ENCODE peak calls at places on chromosomes 3 and 15, in eight cellular contexts. One of them, this sample, is unnamed. For H3K4me1, the result is how much of the 10 kb centered on the place peaks cover.

GRCh38 chr3:111956995-111957736 is 21.7 kb upstream of the ABHD10 start:
- DNase-seq in mucosa of descending colon: no peak
- DNase-seq in A549: no peak
- DNase-seq in neural progenitor cell: peak
- DNase-seq in effector memory CD4-positive, alpha-beta T cell: no peak
- DNase-seq in uterus: no peak
- DNase-seq in heart left ventricle: no peak
- DNase-seq in ovary: no peak
- DNase-seq in this sample: no peak

GRCh38 chr3:7977245-7978103 is 524.1 kb upstream of the LMCD1 start:
- DNase-seq in mucosa of descending colon: no peak
- DNase-seq in heart left ventricle: no peak
- DNase-seq in uterus: no peak
- DNase-seq in ovary: no peak
- DNase-seq in A549: peak
- DNase-seq in effector memory CD4-positive, alpha-beta T cell: no peak
- DNase-seq in neural progenitor cell: no peak
- DNase-seq in this sample: no peak

GRCh38 chr15:101579766-101580165 is 72.4 kb downstream of the TM2D3 start:
- DNase-seq in neural progenitor cell: no peak
- DNase-seq in ovary: no peak
- DNase-seq in uterus: no peak
- DNase-seq in mucosa of descending colon: no peak
- DNase-seq in effector memory CD4-positive, alpha-beta T cell: no peak
- DNase-seq in heart left ventricle: no peak
- DNase-seq in A549: peak
- DNase-seq in this sample: no peak

GRCh38 chr3:37739579-37740290 is 121.9 kb upstream of the CTDSPL start:
- DNase-seq in uterus: no peak
- DNase-seq in A549: no peak
- DNase-seq in heart left ventricle: no peak
- DNase-seq in neural progenitor cell: no peak
- DNase-seq in ovary: no peak
- DNase-seq in mucosa of descending colon: no peak
- DNase-seq in effector memory CD4-positive, alpha-beta T cell: no peak
- DNase-seq in this sample: no peak

GRCh38 chr15:77311618-77312398 is 108.1 kb downstream of the PEAK1 start:
- DNase-seq in effector memory CD4-positive, alpha-beta T cell: no peak
- DNase-seq in ovary: no peak
- DNase-seq in mucosa of descending colon: no peak
- DNase-seq in heart left ventricle: no peak
- DNase-seq in uterus: no peak
- DNase-seq in neural progenitor cell: no peak
- DNase-seq in A549: no peak
- DNase-seq in this sample: no peak

GRCh38 chr3:179473565-179473964 is 22.3 kb upstream of the GNB4 start:
- DNase-seq in heart left ventricle: no peak
- DNase-seq in uterus: no peak
- DNase-seq in effector memory CD4-positive, alpha-beta T cell: no peak
- DNase-seq in neural progenitor cell: no peak
- DNase-seq in mucosa of descending colon: no peak
- DNase-seq in ovary: no peak
- DNase-seq in A549: no peak
- DNase-seq in this sample: no peak

GRCh38 chr3:34229871-34230270 is 431.4 kb downstream of the PDCD6IP start:
- DNase-seq in A549: no peak
- DNase-seq in heart left ventricle: no peak
- DNase-seq in mucosa of descending colon: peak
- DNase-seq in neural progenitor cell: no peak
- DNase-seq in effector memory CD4-positive, alpha-beta T cell: no peak
- DNase-seq in ovary: no peak
- DNase-seq in uterus: no peak
- DNase-seq in this sample: no peak

GRCh38 chr3:125115640-125116039 is 59.8 kb upstream of the HEG1 start:
- DNase-seq in ovary: peak
- DNase-seq in mucosa of descending colon: no peak
- DNase-seq in uterus: no peak
- DNase-seq in heart left ventricle: no peak
- DNase-seq in A549: no peak
- DNase-seq in neural progenitor cell: peak
- DNase-seq in effector memory CD4-positive, alpha-beta T cell: no peak
- DNase-seq in this sample: no peak

GRCh38 chr3:127406309-127407025 is 118.6 kb upstream of the PRR20G start:
- DNase-seq in heart left ventricle: peak
- DNase-seq in ovary: peak
- DNase-seq in uterus: no peak
- DNase-seq in A549: peak
- DNase-seq in effector memory CD4-positive, alpha-beta T cell: no peak
- DNase-seq in neural progenitor cell: no peak
- DNase-seq in mucosa of descending colon: no peak
- DNase-seq in this sample: peak

GRCh38 chr15:95591270-95591669 is 739.2 kb upstream of the NR2F2 start:
- DNase-seq in effector memory CD4-positive, alpha-beta T cell: no peak
- DNase-seq in ovary: no peak
- DNase-seq in neural progenitor cell: no peak
- DNase-seq in mucosa of descending colon: no peak
- DNase-seq in uterus: no peak
- DNase-seq in A549: no peak
- DNase-seq in heart left ventricle: no peak
- DNase-seq in this sample: no peak

GRCh38 chr3:79817224-79817623 is 49.4 kb upstream of the ROBO1 start:
- DNase-seq in effector memory CD4-positive, alpha-beta T cell: no peak
- DNase-seq in ovary: no peak
- DNase-seq in mucosa of descending colon: no peak
- DNase-seq in neural progenitor cell: no peak
- DNase-seq in uterus: no peak
- DNase-seq in A549: no peak
- DNase-seq in heart left ventricle: no peak
- DNase-seq in this sample: no peak

GRCh38 chr15:60840306-60840702 is 361.4 kb upstream of the ICE2 start:
- DNase-seq in uterus: no peak
- DNase-seq in ovary: no peak
- DNase-seq in neural progenitor cell: no peak
- DNase-seq in effector memory CD4-positive, alpha-beta T cell: peak
- DNase-seq in mucosa of descending colon: no peak
- DNase-seq in heart left ventricle: no peak
- DNase-seq in A549: no peak
- DNase-seq in this sample: no peak

GRCh38 chr3:15053541-15053940 is 11.6 kb downstream of the MRPS25 start:
- DNase-seq in A549: no peak
- DNase-seq in ovary: no peak
- DNase-seq in neural progenitor cell: no peak
- DNase-seq in uterus: no peak
- DNase-seq in effector memory CD4-positive, alpha-beta T cell: no peak
- DNase-seq in heart left ventricle: no peak
- DNase-seq in mucosa of descending colon: no peak
- DNase-seq in this sample: no peak

GRCh38 chr15:96606617-96607016 is 276.1 kb downstream of the NR2F2 start:
- DNase-seq in A549: no peak
- DNase-seq in effector memory CD4-positive, alpha-beta T cell: no peak
- DNase-seq in neural progenitor cell: no peak
- DNase-seq in mucosa of descending colon: no peak
- DNase-seq in ovary: no peak
- DNase-seq in heart left ventricle: no peak
- DNase-seq in uterus: no peak
- DNase-seq in this sample: no peak

GRCh38 chr3:32855350-32855953 is 37.7 kb downstream of the TRIM71 start:
- DNase-seq in mucosa of descending colon: no peak
- DNase-seq in neural progenitor cell: no peak
- DNase-seq in effector memory CD4-positive, alpha-beta T cell: no peak
- DNase-seq in heart left ventricle: no peak
- DNase-seq in uterus: no peak
- DNase-seq in A549: no peak
- DNase-seq in ovary: no peak
- DNase-seq in this sample: no peak

GRCh38 chr3:48826451-48826850 is 21.2 kb downstream of the PRKAR2A start:
- DNase-seq in ovary: no peak
- DNase-seq in mucosa of descending colon: no peak
- DNase-seq in heart left ventricle: no peak
- DNase-seq in effector memory CD4-positive, alpha-beta T cell: no peak
- DNase-seq in neural progenitor cell: no peak
- DNase-seq in A549: no peak
- DNase-seq in uterus: no peak
- DNase-seq in this sample: no peak

GRCh38 chr15:90987561-90988141 is 6.7 kb downstream of the PRC1 start:
- DNase-seq in effector memory CD4-positive, alpha-beta T cell: no peak
- DNase-seq in uterus: no peak
- DNase-seq in mucosa of descending colon: no peak
- DNase-seq in ovary: no peak
- DNase-seq in A549: no peak
- DNase-seq in heart left ventricle: no peak
- DNase-seq in neural progenitor cell: no peak
- DNase-seq in this sample: no peak

GRCh38 chr3:190384241-190384863 is 3.6 kb upstream of the CLDN16 start:
- DNase-seq in effector memory CD4-positive, alpha-beta T cell: no peak
- DNase-seq in mucosa of descending colon: no peak
- DNase-seq in heart left ventricle: no peak
- DNase-seq in neural progenitor cell: peak
- DNase-seq in uterus: no peak
- DNase-seq in ovary: peak
- DNase-seq in A549: peak
- DNase-seq in this sample: no peak

DNA sequence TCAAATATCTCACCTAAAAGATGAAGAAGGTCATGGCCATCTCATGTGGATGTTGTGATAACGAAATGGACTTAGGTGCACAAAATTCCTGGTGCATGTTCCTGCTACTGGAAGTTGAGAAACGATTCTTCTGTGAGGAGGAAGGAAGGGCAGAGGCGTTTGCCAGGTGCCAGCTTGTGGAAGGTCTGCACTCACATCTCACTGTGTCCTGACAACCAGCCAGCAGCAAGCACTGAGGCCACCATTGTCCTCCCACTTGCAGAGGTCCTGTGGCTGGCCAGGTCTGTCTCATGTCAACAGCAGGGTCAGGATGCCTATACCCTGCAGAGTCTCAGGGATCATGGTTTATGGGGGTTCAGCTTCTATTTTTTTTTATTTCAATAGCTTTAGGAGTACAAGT is 3.7 kb downstream of the FAM240A start:
- DNase-seq in uterus: no peak
- DNase-seq in ovary: no peak
- DNase-seq in neural progenitor cell: no peak
- DNase-seq in effector memory CD4-positive, alpha-beta T cell: no peak
- DNase-seq in mucosa of descending colon: no peak
- DNase-seq in heart left ventricle: no peak
- DNase-seq in A549: no peak
- DNase-seq in this sample: no peak
- H3K4me3 ChIP-seq in uterus: no peak
- H3K4me3 ChIP-seq in ovary: no peak
- H3K4me3 ChIP-seq in neural progenitor cell: no peak
- H3K4me3 ChIP-seq in effector memory CD4-positive, alpha-beta T cell: no peak
- H3K4me3 ChIP-seq in mucosa of descending colon: no peak
- H3K4me3 ChIP-seq in heart left ventricle: no peak
- H3K4me3 ChIP-seq in A549: no peak
- H3K4me3 ChIP-seq in this sample: no peak

DNA sequence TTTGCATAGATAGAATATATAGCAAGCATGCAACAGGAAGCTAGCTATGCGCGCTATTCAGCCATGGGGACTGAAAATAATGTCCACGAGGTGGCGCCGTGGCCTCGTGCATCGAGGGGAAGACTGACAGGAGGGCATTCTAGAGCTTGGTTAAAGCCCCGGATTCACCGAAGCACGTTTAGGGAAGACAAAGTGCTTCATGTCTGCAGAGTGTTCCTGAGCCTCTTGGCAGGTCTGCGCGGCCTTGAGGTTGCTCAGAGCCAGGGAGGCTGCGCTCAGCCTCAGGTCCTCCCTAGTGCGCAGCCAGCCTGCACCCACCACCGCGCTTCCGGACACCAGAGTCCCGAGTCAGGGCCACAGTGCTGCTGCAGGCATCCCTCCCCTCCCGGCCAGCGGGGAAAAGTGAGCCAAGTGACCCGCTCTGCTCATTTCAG is 24.6 kb downstream of the GABRA5 start:
- DNase-seq in ovary: no peak
- DNase-seq in neural progenitor cell: peak
- DNase-seq in A549: peak
- DNase-seq in uterus: no peak
- DNase-seq in mucosa of descending colon: peak
- DNase-seq in heart left ventricle: no peak
- DNase-seq in effector memory CD4-positive, alpha-beta T cell: no peak
- DNase-seq in this sample: no peak
- H3K4me1 ChIP-seq in ovary: under half
- H3K4me1 ChIP-seq in neural progenitor cell: under half
- H3K4me1 ChIP-seq in A549: under half
- H3K4me1 ChIP-seq in uterus: under half
- H3K4me1 ChIP-seq in mucosa of descending colon: under half
- H3K4me1 ChIP-seq in heart left ventricle: under half
- H3K4me1 ChIP-seq in effector memory CD4-positive, alpha-beta T cell: under half
- H3K4me1 ChIP-seq in this sample: under half

GRCh38 chr3:124032351-124032880 is 40.5 kb upstream of the ROPN1 start:
- DNase-seq in heart left ventricle: no peak
- DNase-seq in A549: no peak
- DNase-seq in uterus: peak
- DNase-seq in neural progenitor cell: peak
- DNase-seq in ovary: peak
- DNase-seq in effector memory CD4-positive, alpha-beta T cell: no peak
- DNase-seq in mucosa of descending colon: peak
- DNase-seq in this sample: peak
- H3K4me3 ChIP-seq in heart left ventricle: peak
- H3K4me3 ChIP-seq in A549: peak
- H3K4me3 ChIP-seq in uterus: peak
- H3K4me3 ChIP-seq in neural progenitor cell: peak
- H3K4me3 ChIP-seq in ovary: peak
- H3K4me3 ChIP-seq in effector memory CD4-positive, alpha-beta T cell: no peak
- H3K4me3 ChIP-seq in mucosa of descending colon: peak
- H3K4me3 ChIP-seq in this sample: peak

DNA sequence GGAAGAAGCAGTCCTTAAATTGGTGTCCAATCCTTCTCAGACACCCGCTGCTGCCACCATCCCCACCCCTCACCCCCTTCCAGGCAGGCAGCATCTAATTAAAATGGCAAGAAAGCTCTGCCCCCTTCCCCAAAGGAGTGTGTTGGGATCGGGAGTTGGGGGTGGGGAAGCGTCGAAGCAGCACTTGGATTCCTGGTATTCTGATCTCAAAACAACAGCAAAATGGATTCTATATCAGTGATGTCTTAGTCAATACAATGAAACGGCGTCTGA is 1.4 kb downstream of the TNIK start:
- DNase-seq in mucosa of descending colon: no peak
- DNase-seq in uterus: no peak
- DNase-seq in effector memory CD4-positive, alpha-beta T cell: no peak
- DNase-seq in A549: no peak
- DNase-seq in ovary: no peak
- DNase-seq in neural progenitor cell: peak
- DNase-seq in heart left ventricle: no peak
- DNase-seq in this sample: no peak
- H3K4me1 ChIP-seq in mucosa of descending colon: under half
- H3K4me1 ChIP-seq in uterus: under half
- H3K4me1 ChIP-seq in effector memory CD4-positive, alpha-beta T cell: under half
- H3K4me1 ChIP-seq in A549: under half
- H3K4me1 ChIP-seq in ovary: under half
- H3K4me1 ChIP-seq in neural progenitor cell: under half
- H3K4me1 ChIP-seq in heart left ventricle: under half
- H3K4me1 ChIP-seq in this sample: under half

This sample was measured in tibial artery.